ENCODE peak calls at places on chromosomes 13 and 19, in seven cellular contexts. P, T, S, M, V, X and A are unnamed samples.

GRCh38 chr13:97306106-97306505 is 84.0 kb downstream of the MBNL2 start:
- DNase-seq in T (no peak), X (no peak), S (no peak), P (no peak), M (no peak), V (no peak), A (no peak)

GRCh38 chr19:45311640-45312039 is 11.0 kb downstream of the CKM start:
- DNase-seq in M (no peak), P (no peak), T (peak), V (peak), S (no peak), X (no peak), A (peak)

GRCh38 chr19:7515471-7516226 is at the start of gene ZNF358:
- DNase-seq in S (peak), V (peak), P (peak), T (peak), X (no peak), M (peak), A (peak)

GRCh38 chr13:98022210-98022609 is 68.7 kb downstream of the IPO5 start:
- DNase-seq in P (no peak), S (no peak), T (peak), M (no peak), V (no peak), X (peak), A (peak)

GRCh38 chr13:97855570-97855970 is 97.9 kb upstream of the IPO5 start:
- DNase-seq in X (peak), T (peak), S (no peak), M (no peak), P (peak), V (no peak), A (peak)

GRCh38 chr19:49651871-49652722 is 10.1 kb downstream of the SCAF1 start:
- DNase-seq in V (no peak), P (no peak), S (no peak), M (no peak), X (no peak), T (no peak), A (no peak)

GRCh38 chr19:8308891-8309291 is 733 bp upstream of the CD320 start:
- DNase-seq in T (no peak), S (no peak), P (no peak), M (no peak), X (no peak), V (peak), A (no peak)

GRCh38 chr19:52658595-52658994 is 20.4 kb upstream of the ZNF83 start:
- DNase-seq in V (no peak), P (no peak), X (no peak), S (no peak), M (no peak), T (no peak), A (no peak)

GRCh38 chr19:13068064-13068807 is 34.4 kb downstream of the LYL1 start:
- DNase-seq in V (no peak), X (no peak), T (no peak), P (no peak), M (no peak), S (no peak), A (no peak)